ENCODE peak calls at places on chromosomes 11 and 22, in seven cellular contexts. One of them, this sample, is unnamed.

GRCh38 chr22:49962012-49962750 is 1.6 kb downstream of the PIM3 start:
- DNase-seq in NCI-H1105: peak; percentile 59
- DNase-seq in NCI-H187: no peak
- DNase-seq in iPS-NIHi11: peak; percentile 78
- DNase-seq in mammary epithelial cell: peak; percentile 93
- DNase-seq in esophagus squamous epithelium: no peak
- DNase-seq in upper lobe of right lung: peak; percentile 93
- DNase-seq in this sample: peak; percentile 25

GRCh38 chr22:45630436-45630835 is 41.2 kb upstream of the ATXN10 start:
- DNase-seq in NCI-H187: no peak
- DNase-seq in iPS-NIHi11: no peak
- DNase-seq in esophagus squamous epithelium: no peak
- DNase-seq in NCI-H1105: no peak
- DNase-seq in mammary epithelial cell: no peak
- DNase-seq in upper lobe of right lung: peak; percentile 59
- DNase-seq in this sample: no peak

GRCh38 chr11:85823816-85824215 is 12.9 kb upstream of the SYTL2 start:
- DNase-seq in esophagus squamous epithelium: no peak
- DNase-seq in mammary epithelial cell: no peak
- DNase-seq in NCI-H187: no peak
- DNase-seq in upper lobe of right lung: no peak
- DNase-seq in NCI-H1105: no peak
- DNase-seq in iPS-NIHi11: no peak
- DNase-seq in this sample: no peak

GRCh38 chr11:16883179-16883578 is 131.0 kb downstream of the PLEKHA7 start:
- DNase-seq in esophagus squamous epithelium: no peak
- DNase-seq in NCI-H187: no peak
- DNase-seq in iPS-NIHi11: no peak
- DNase-seq in NCI-H1105: no peak
- DNase-seq in mammary epithelial cell: peak; percentile 86
- DNase-seq in upper lobe of right lung: no peak
- DNase-seq in this sample: no peak

GRCh38 chr11:41917900-41918299 is 458.4 kb upstream of the LRRC4C start:
- DNase-seq in mammary epithelial cell: no peak
- DNase-seq in esophagus squamous epithelium: no peak
- DNase-seq in iPS-NIHi11: no peak
- DNase-seq in upper lobe of right lung: no peak
- DNase-seq in NCI-H1105: no peak
- DNase-seq in NCI-H187: no peak
- DNase-seq in this sample: no peak

GRCh38 chr22:31241936-31242335 is 29.8 kb downstream of the LIMK2 start:
- DNase-seq in NCI-H1105: no peak
- DNase-seq in mammary epithelial cell: no peak
- DNase-seq in NCI-H187: no peak
- DNase-seq in iPS-NIHi11: no peak
- DNase-seq in upper lobe of right lung: no peak
- DNase-seq in esophagus squamous epithelium: no peak
- DNase-seq in this sample: no peak

GRCh38 chr22:49159711-49160110 is 668.0 kb downstream of the BRD1 start:
- DNase-seq in mammary epithelial cell: no peak
- DNase-seq in NCI-H1105: no peak
- DNase-seq in esophagus squamous epithelium: no peak
- DNase-seq in upper lobe of right lung: no peak
- DNase-seq in NCI-H187: no peak
- DNase-seq in iPS-NIHi11: no peak
- DNase-seq in this sample: no peak

GRCh38 chr11:117842131-117842941 is 17.8 kb upstream of the FXYD2 start:
- DNase-seq in esophagus squamous epithelium: no peak
- DNase-seq in NCI-H1105: no peak
- DNase-seq in iPS-NIHi11: no peak
- DNase-seq in NCI-H187: no peak
- DNase-seq in mammary epithelial cell: peak; percentile 27
- DNase-seq in upper lobe of right lung: peak; percentile 63
- DNase-seq in this sample: no peak

GRCh38 chr11:61140416-61140815 is 20.8 kb downstream of the VPS37C start:
- DNase-seq in upper lobe of right lung: peak; percentile 53
- DNase-seq in NCI-H187: no peak
- DNase-seq in NCI-H1105: no peak
- DNase-seq in esophagus squamous epithelium: no peak
- DNase-seq in iPS-NIHi11: no peak
- DNase-seq in mammary epithelial cell: no peak
- DNase-seq in this sample: no peak

GRCh38 chr11:34732831-34733230 is 111.9 kb downstream of the EHF start:
- DNase-seq in mammary epithelial cell: no peak
- DNase-seq in iPS-NIHi11: no peak
- DNase-seq in upper lobe of right lung: no peak
- DNase-seq in NCI-H187: no peak
- DNase-seq in NCI-H1105: no peak
- DNase-seq in esophagus squamous epithelium: no peak
- DNase-seq in this sample: no peak

GRCh38 chr22:19037282-19038163 is 84.7 kb downstream of the DGCR2 start:
- DNase-seq in upper lobe of right lung: peak; percentile 61
- DNase-seq in iPS-NIHi11: no peak
- DNase-seq in mammary epithelial cell: no peak
- DNase-seq in esophagus squamous epithelium: no peak
- DNase-seq in NCI-H187: no peak
- DNase-seq in NCI-H1105: no peak
- DNase-seq in this sample: no peak

GRCh38 chr11:113674397-113674685 is 31.8 kb downstream of the TMPRSS5 start:
- DNase-seq in esophagus squamous epithelium: no peak
- DNase-seq in upper lobe of right lung: no peak
- DNase-seq in mammary epithelial cell: no peak
- DNase-seq in NCI-H187: no peak
- DNase-seq in iPS-NIHi11: no peak
- DNase-seq in NCI-H1105: no peak
- DNase-seq in this sample: no peak

GRCh38 chr11:43576834-43577521 is 103.6 kb upstream of the HSD17B12 start:
- DNase-seq in NCI-H187: no peak
- DNase-seq in iPS-NIHi11: peak; percentile 86
- DNase-seq in mammary epithelial cell: no peak
- DNase-seq in esophagus squamous epithelium: no peak
- DNase-seq in NCI-H1105: no peak
- DNase-seq in upper lobe of right lung: no peak
- DNase-seq in this sample: no peak

GRCh38 chr11:45935349-45936064 is 13.1 kb downstream of the LARGE2 start:
- DNase-seq in NCI-H1105: no peak
- DNase-seq in NCI-H187: no peak
- DNase-seq in upper lobe of right lung: no peak
- DNase-seq in iPS-NIHi11: no peak
- DNase-seq in mammary epithelial cell: no peak
- DNase-seq in esophagus squamous epithelium: no peak
- DNase-seq in this sample: no peak

GRCh38 chr22:27947461-27947860 is 28.4 kb upstream of the PITPNB start:
- DNase-seq in NCI-H187: no peak
- DNase-seq in mammary epithelial cell: no peak
- DNase-seq in upper lobe of right lung: no peak
- DNase-seq in esophagus squamous epithelium: no peak
- DNase-seq in iPS-NIHi11: no peak
- DNase-seq in NCI-H1105: no peak
- DNase-seq in this sample: no peak

GRCh38 chr11:93525601-93526000 is 17.6 kb downstream of the SMCO4 start:
- DNase-seq in NCI-H187: no peak
- DNase-seq in mammary epithelial cell: no peak
- DNase-seq in iPS-NIHi11: no peak
- DNase-seq in upper lobe of right lung: no peak
- DNase-seq in esophagus squamous epithelium: no peak
- DNase-seq in NCI-H1105: no peak
- DNase-seq in this sample: no peak

GRCh38 chr11:94034207-94034606 is 13.1 kb downstream of the HEPHL1 start:
- DNase-seq in mammary epithelial cell: no peak
- DNase-seq in iPS-NIHi11: no peak
- DNase-seq in NCI-H187: no peak
- DNase-seq in upper lobe of right lung: no peak
- DNase-seq in NCI-H1105: no peak
- DNase-seq in esophagus squamous epithelium: no peak
- DNase-seq in this sample: no peak

GRCh38 chr11:93585758-93586157 is 42.6 kb upstream of the SMCO4 start:
- DNase-seq in NCI-H1105: no peak
- DNase-seq in NCI-H187: no peak
- DNase-seq in mammary epithelial cell: peak; percentile 49
- DNase-seq in iPS-NIHi11: peak; percentile 20
- DNase-seq in esophagus squamous epithelium: no peak
- DNase-seq in upper lobe of right lung: no peak
- DNase-seq in this sample: no peak

GRCh38 chr11:121329786-121330395 is 37.3 kb downstream of the SC5D start:
- DNase-seq in NCI-H1105: no peak
- DNase-seq in upper lobe of right lung: no peak
- DNase-seq in NCI-H187: no peak
- DNase-seq in iPS-NIHi11: no peak
- DNase-seq in mammary epithelial cell: no peak
- DNase-seq in esophagus squamous epithelium: no peak
- DNase-seq in this sample: no peak

GRCh38 chr11:35463211-35463810 is 44.0 kb upstream of the SLC1A2 start:
- DNase-seq in upper lobe of right lung: no peak
- DNase-seq in NCI-H1105: no peak
- DNase-seq in esophagus squamous epithelium: no peak
- DNase-seq in NCI-H187: no peak
- DNase-seq in iPS-NIHi11: no peak
- DNase-seq in mammary epithelial cell: no peak
- DNase-seq in this sample: no peak

GRCh38 chr22:26887916-26888315 is 230.5 kb downstream of the MIAT start:
- DNase-seq in esophagus squamous epithelium: no peak
- DNase-seq in upper lobe of right lung: no peak
- DNase-seq in mammary epithelial cell: no peak
- DNase-seq in NCI-H1105: no peak
- DNase-seq in NCI-H187: no peak
- DNase-seq in iPS-NIHi11: no peak
- DNase-seq in this sample: no peak

This sample was measured in cerebellar nuclear complex.